ENCODE peak calls at places on chromosome 10, in four cellular contexts. C is GM10248, M is Ammon's horn, G is dermis blood vessel endothelial cell. W is an unnamed sample.

GRCh38 chr10:108250954-108251620 is 1086.6 kb upstream of the SORCS1 start:
- DNase-seq in C (no peak), M (no peak), G (peak), W (no peak)

GRCh38 chr10:118701529-118702323 is 53.0 kb downstream of the CACUL1 start:
- DNase-seq in C (no peak), M (no peak), G (no peak), W (no peak)

GRCh38 chr10:79196470-79197461 is 128.0 kb downstream of the ZMIZ1 start:
- DNase-seq in C (peak), M (peak), G (peak), W (peak)

GRCh38 chr10:47247190-47248059 is 52.6 kb upstream of the GDF10 start:
- DNase-seq in C (no peak), M (no peak), G (no peak), W (no peak)

GRCh38 chr10:11330383-11331020 is 280.9 kb downstream of the USP6NL start:
- DNase-seq in C (no peak), M (peak), G (peak), W (peak)

GRCh38 chr10:97508342-97508741 is 9.6 kb downstream of the UBTD1 start:
- DNase-seq in C (no peak), M (no peak), G (peak), W (no peak)

GRCh38 chr10:132200344-132201110 is 13.8 kb downstream of the DPYSL4 start:
- DNase-seq in C (no peak), M (no peak), G (no peak), W (no peak)

GRCh38 chr10:68333452-68333851 is 724 bp upstream of the PBLD start:
- DNase-seq in C (no peak), M (no peak), G (peak), W (no peak)

GRCh38 chr10:122286872-122287271 is 15.8 kb downstream of the BTBD16 start:
- DNase-seq in C (no peak), M (peak), G (peak), W (peak)

GRCh38 chr10:89301721-89302445 is at the start of gene IFIT2:
- DNase-seq in C (peak), M (peak), G (peak), W (peak)

GRCh38 chr10:89470628-89471027 is 56.3 kb downstream of the IFIT5 start:
- DNase-seq in C (no peak), M (no peak), G (no peak), W (no peak)

GRCh38 chr10:34121125-34121973 is 693.7 kb downstream of the PARD3 start:
- DNase-seq in C (no peak), M (no peak), G (no peak), W (no peak)

GRCh38 chr10:63204667-63205391 is 71.7 kb downstream of the NRBF2 start:
- DNase-seq in C (no peak), M (no peak), G (no peak), W (no peak)

GRCh38 chr10:107487284-107487683 is 322.8 kb upstream of the SORCS1 start:
- DNase-seq in C (no peak), M (no peak), G (no peak), W (no peak)

GRCh38 chr10:97422921-97423420 is 3.0 kb upstream of the PGAM1 start:
- DNase-seq in C (no peak), M (no peak), G (peak), W (no peak)

GRCh38 chr10:104492349-104492940 is 138.8 kb downstream of the CFAP58 start:
- DNase-seq in C (no peak), M (peak), G (no peak), W (no peak)